ENCODE peak calls at places on chromosome 17, in five cellular contexts. N, S, E, J and Q are unnamed samples.

GRCh38 chr17:31631759-31632158 is 227.3 kb downstream of the COPRS start:
- DNase-seq in S (no peak), E (no peak), N (no peak), J (no peak), Q (no peak)

GRCh38 chr17:34763727-34764665 is 184.6 kb downstream of the TMEM132E start:
- DNase-seq in S (peak), J (peak), N (no peak), E (no peak), Q (no peak)

GRCh38 chr17:35731932-35732805 is 730 bp downstream of the RASL10B start:
- DNase-seq in N (no peak), E (peak), S (no peak), J (peak), Q (no peak)

GRCh38 chr17:31269597-31269996 is 27.4 kb downstream of the OMG start:
- DNase-seq in E (no peak), S (peak), J (peak), N (no peak), Q (peak)

GRCh38 chr17:32757963-32758362 is 119.0 kb downstream of the MYO1D start:
- DNase-seq in J (no peak), S (no peak), E (no peak), N (no peak), Q (no peak)

GRCh38 chr17:27861979-27862378 is 31.2 kb downstream of the LYRM9 start:
- DNase-seq in N (no peak), S (no peak), E (no peak), J (no peak), Q (no peak)

GRCh38 chr17:60538726-60539125 is 12.7 kb upstream of the APPBP2 start:
- DNase-seq in N (no peak), J (no peak), S (no peak), E (no peak), Q (no peak)

GRCh38 chr17:1561420-1562177 is 993 bp downstream of the PITPNA start:
- DNase-seq in N (no peak), J (no peak), E (peak), S (no peak), Q (no peak)

GRCh38 chr17:39636927-39637736 is at the start of gene STARD3:
- DNase-seq in N (peak), J (peak), S (peak), E (peak), Q (peak)

GRCh38 chr17:81277938-81278693 is 17.0 kb downstream of the SLC38A10 start:
- DNase-seq in E (no peak), J (no peak), N (no peak), S (peak), Q (no peak)

GRCh38 chr17:35665662-35666061 is 65.8 kb upstream of the RASL10B start:
- DNase-seq in J (no peak), S (no peak), E (no peak), N (no peak), Q (no peak)

GRCh38 chr17:82333279-82334171 is at the start of gene SECTM1:
- DNase-seq in E (no peak), J (peak), S (peak), N (no peak), Q (no peak)

GRCh38 chr17:39156491-39156890 is 5.1 kb upstream of the PLXDC1 start:
- DNase-seq in S (no peak), J (no peak), N (no peak), E (no peak), Q (peak)

GRCh38 chr17:32569171-32570080 is 82.6 kb downstream of the CDK5R1 start:
- DNase-seq in S (no peak), J (no peak), E (peak), N (no peak), Q (peak)

GRCh38 chr17:11488407-11488806 is 109.9 kb upstream of the DNAH9 start:
- DNase-seq in J (no peak), E (no peak), S (no peak), N (no peak), Q (no peak)

GRCh38 chr17:11284811-11285210 is 43.8 kb downstream of the SHISA6 start:
- DNase-seq in S (no peak), E (no peak), N (no peak), J (peak), Q (no peak)

GRCh38 chr17:81050645-81051625 is 16.0 kb downstream of the BAIAP2 start:
- DNase-seq in N (no peak), J (no peak), S (no peak), E (no peak), Q (no peak)

GRCh38 chr17:19739241-19740201 is 8.6 kb downstream of the ALDH3A1 start:
- DNase-seq in S (no peak), N (no peak), E (no peak), J (no peak), Q (no peak)

GRCh38 chr17:1124896-1125774 is 54.6 kb downstream of the ABR start:
- DNase-seq in N (no peak), J (no peak), S (no peak), E (no peak), Q (no peak)

GRCh38 chr17:53796642-53797041 is 26.1 kb upstream of the KIF2B start:
- DNase-seq in E (no peak), S (no peak), N (no peak), J (no peak), Q (peak)

GRCh38 chr17:61981323-61981722 is 53.5 kb upstream of the INTS2 start:
- DNase-seq in J (no peak), S (peak), N (no peak), E (no peak), Q (peak)

GRCh38 chr17:59650642-59651041 is 30.9 kb downstream of the CLTC start:
- DNase-seq in S (no peak), N (no peak), J (no peak), E (no peak), Q (no peak)

GRCh38 chr17:6496116-6496481 is 51.8 kb downstream of the PIMREG start:
- DNase-seq in E (peak), N (no peak), S (no peak), J (peak), Q (peak)

GRCh38 chr17:266701-267656 is 85.5 kb upstream of the DOC2B start:
- DNase-seq in E (peak), J (no peak), N (peak), S (no peak), Q (no peak)

GRCh38 chr17:16304832-16305231 is 48.4 kb downstream of the CENPV start:
- DNase-seq in J (peak), S (peak), N (no peak), E (no peak), Q (peak)

GRCh38 chr17:1002771-1003555 is 6.0 kb downstream of the TIMM22 start:
- DNase-seq in E (no peak), J (no peak), N (no peak), S (peak), Q (no peak)

GRCh38 chr17:14935139-14935538 is 330.0 kb downstream of the PMP22 start:
- DNase-seq in J (no peak), E (no peak), S (no peak), N (no peak), Q (no peak)

GRCh38 chr17:72471296-72471695 is 350.5 kb downstream of the SOX9 start:
- DNase-seq in S (no peak), N (no peak), J (no peak), E (no peak), Q (no peak)

GRCh38 chr17:64133546-64134215 is 3.7 kb upstream of the ERN1 start:
- DNase-seq in S (peak), E (no peak), J (peak), N (peak), Q (peak)

GRCh38 chr17:75842963-75843576 is 1.1 kb downstream of the UNC13D start:
- DNase-seq in N (no peak), J (peak), S (no peak), E (no peak), Q (no peak)

GRCh38 chr17:79627184-79627765 is 16.4 kb upstream of the RBFOX3 start:
- DNase-seq in E (peak), S (no peak), J (peak), N (no peak), Q (no peak)

GRCh38 chr17:43767713-43768059 is 9.1 kb upstream of the SOST start:
- DNase-seq in E (no peak), J (no peak), N (no peak), S (no peak), Q (no peak)

GRCh38 chr17:79233916-79234551 is 159.4 kb downstream of the ENGASE start:
- DNase-seq in J (no peak), S (no peak), N (no peak), E (no peak), Q (no peak)

GRCh38 chr17:27494192-27495091 is 38.2 kb downstream of the KSR1 start:
- DNase-seq in N (no peak), J (peak), S (peak), E (no peak), Q (peak)

GRCh38 chr17:1168537-1169234 is 11.1 kb downstream of the ABR start:
- DNase-seq in S (no peak), J (no peak), N (no peak), E (no peak), Q (no peak)

GRCh38 chr17:68382582-68383085 is 74.7 kb downstream of the WIPI1 start:
- DNase-seq in J (peak), S (no peak), N (no peak), E (no peak), Q (no peak)

GRCh38 chr17:41226051-41226450 is 397 bp upstream of the KRTAP9-2 start:
- DNase-seq in S (no peak), E (no peak), N (no peak), J (no peak), Q (no peak)
- H2BK5ac ChIP-seq in S (no peak), E (no peak), N (no peak), J (no peak), Q (no peak)

GRCh38 chr17:4967539-4968165 is at the start of gene SPAG7:
- DNase-seq in N (peak), E (peak), J (peak), S (peak), Q (peak)
- H2BK5ac ChIP-seq in N (peak), E (peak), J (no peak), S (peak), Q (peak)

GRCh38 chr17:17824780-17825614 is 11.8 kb downstream of the SREBF1 start:
- DNase-seq in E (no peak), N (no peak), S (no peak), J (peak), Q (peak)
- H2BK5ac ChIP-seq in E (peak), N (peak), S (peak), J (no peak), Q (peak)

GRCh38 chr17:48960834-48961515 is 7.4 kb downstream of the GIP start:
- DNase-seq in E (peak), S (no peak), N (no peak), J (peak), Q (peak)
- H2BK5ac ChIP-seq in E (peak), S (peak), N (no peak), J (no peak), Q (no peak)

DNA sequence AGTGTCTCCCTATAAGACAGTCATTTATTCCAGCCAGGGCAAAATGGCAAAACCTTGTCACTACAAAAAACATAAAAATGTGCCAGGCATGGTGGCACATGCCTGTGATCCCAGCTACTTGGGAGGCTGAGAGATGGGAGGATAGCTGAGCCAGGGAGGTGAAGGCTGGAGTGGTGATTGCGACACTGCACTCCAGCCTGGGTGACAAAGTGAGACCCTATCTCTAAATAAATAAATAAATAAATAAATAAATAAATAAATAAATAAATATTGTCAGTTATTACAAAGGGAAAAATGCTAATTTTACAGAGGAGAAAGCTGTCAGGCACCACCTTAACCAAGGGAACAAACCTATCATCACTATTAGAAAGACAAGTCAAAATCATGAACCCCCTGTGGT is 75.5 kb downstream of the STH start:
- DNase-seq in E (no peak), S (no peak), J (no peak), N (no peak), Q (no peak)
- H2BK5ac ChIP-seq in E (no peak), S (no peak), J (no peak), N (no peak), Q (no peak)

GRCh38 chr17:78126895-78127239 is 1.7 kb downstream of the TMC6 start:
- DNase-seq in N (no peak), S (no peak), E (no peak), J (no peak), Q (no peak)

GRCh38 chr17:78129385-78130079 is 977 bp upstream of the TMC6 start:
- DNase-seq in S (no peak), J (no peak), E (no peak), N (no peak), Q (no peak)

GRCh38 chr17:78128616-78129384 is at the start of gene TMC6:
- DNase-seq in S (no peak), N (peak), E (peak), J (peak), Q (peak)

GRCh38 chr17:78127240-78127887 is 1.2 kb downstream of the TMC6 start:
- DNase-seq in N (no peak), S (no peak), J (peak), E (no peak), Q (peak)

GRCh38 chr17:78127888-78128615 is 503 bp downstream of the TMC6 start:
- DNase-seq in E (no peak), S (no peak), N (no peak), J (no peak), Q (no peak)
- H2BK5ac ChIP-seq in E (peak), S (no peak), N (peak), J (no peak), Q (peak)